ENCODE peak calls at places on chromosomes 11 and 22, in five cellular contexts. One of them, this sample, is unnamed.

GRCh38 chr22:21970037-21970799 is 12.4 kb downstream of the TOP3B start:
- DNase-seq in hepatocyte: no peak
- DNase-seq in SK-N-SH: no peak
- DNase-seq in OCI-LY7: no peak
- DNase-seq in neural progenitor cell: no peak
- DNase-seq in this sample: no peak

GRCh38 chr11:64813826-64814225 is 3.5 kb upstream of the MEN1 start:
- DNase-seq in hepatocyte: no peak
- DNase-seq in SK-N-SH: no peak
- DNase-seq in OCI-LY7: no peak
- DNase-seq in neural progenitor cell: no peak
- DNase-seq in this sample: no peak

GRCh38 chr11:120121914-120122473 is 15.9 kb downstream of the TRIM29 start:
- DNase-seq in hepatocyte: peak
- DNase-seq in SK-N-SH: no peak
- DNase-seq in OCI-LY7: no peak
- DNase-seq in neural progenitor cell: peak
- DNase-seq in this sample: no peak

GRCh38 chr22:25875461-25875860 is 133.5 kb downstream of the MYO18B start:
- DNase-seq in hepatocyte: no peak
- DNase-seq in SK-N-SH: no peak
- DNase-seq in OCI-LY7: no peak
- DNase-seq in neural progenitor cell: no peak
- DNase-seq in this sample: no peak

GRCh38 chr22:20744456-20744855 is 29.5 kb upstream of the SERPIND1 start:
- DNase-seq in hepatocyte: no peak
- DNase-seq in SK-N-SH: no peak
- DNase-seq in OCI-LY7: no peak
- DNase-seq in neural progenitor cell: no peak
- DNase-seq in this sample: no peak

GRCh38 chr22:37940698-37941376 is 12.6 kb downstream of the C22orf23 start:
- DNase-seq in hepatocyte: peak
- DNase-seq in SK-N-SH: no peak
- DNase-seq in OCI-LY7: no peak
- DNase-seq in neural progenitor cell: no peak
- DNase-seq in this sample: peak

GRCh38 chr11:66050581-66051231 is 1.5 kb upstream of the SF3B2 start:
- DNase-seq in hepatocyte: no peak
- DNase-seq in SK-N-SH: peak
- DNase-seq in OCI-LY7: no peak
- DNase-seq in neural progenitor cell: no peak
- DNase-seq in this sample: peak

GRCh38 chr11:8908099-8908498 is 2.9 kb upstream of the AKIP1 start:
- DNase-seq in hepatocyte: no peak
- DNase-seq in SK-N-SH: no peak
- DNase-seq in OCI-LY7: no peak
- DNase-seq in neural progenitor cell: no peak
- DNase-seq in this sample: no peak

GRCh38 chr11:64629796-64630562 is 39.0 kb downstream of the SLC22A12 start:
- DNase-seq in hepatocyte: peak
- DNase-seq in SK-N-SH: peak
- DNase-seq in OCI-LY7: no peak
- DNase-seq in neural progenitor cell: peak
- DNase-seq in this sample: peak

GRCh38 chr11:75776546-75776945 is 8.0 kb downstream of the DGAT2 start:
- DNase-seq in hepatocyte: no peak
- DNase-seq in SK-N-SH: no peak
- DNase-seq in OCI-LY7: no peak
- DNase-seq in neural progenitor cell: no peak
- DNase-seq in this sample: no peak

GRCh38 chr22:21819183-21819770 is 48.2 kb downstream of the MAPK1 start:
- DNase-seq in hepatocyte: no peak
- DNase-seq in SK-N-SH: no peak
- DNase-seq in OCI-LY7: no peak
- DNase-seq in neural progenitor cell: no peak
- DNase-seq in this sample: peak

GRCh38 chr11:41943671-41944070 is 484.2 kb upstream of the LRRC4C start:
- DNase-seq in hepatocyte: no peak
- DNase-seq in SK-N-SH: no peak
- DNase-seq in OCI-LY7: no peak
- DNase-seq in neural progenitor cell: no peak
- DNase-seq in this sample: no peak

GRCh38 chr11:17609536-17610401 is 62.7 kb downstream of the OTOG start:
- DNase-seq in hepatocyte: no peak
- DNase-seq in SK-N-SH: peak
- DNase-seq in OCI-LY7: no peak
- DNase-seq in neural progenitor cell: no peak
- DNase-seq in this sample: no peak

GRCh38 chr11:3996651-3997050 is 97.9 kb upstream of the RRM1 start:
- DNase-seq in hepatocyte: no peak
- DNase-seq in SK-N-SH: no peak
- DNase-seq in OCI-LY7: no peak
- DNase-seq in neural progenitor cell: no peak
- DNase-seq in this sample: no peak

GRCh38 chr11:12372111-12372510 is 5.3 kb upstream of the PARVA start:
- DNase-seq in hepatocyte: no peak
- DNase-seq in SK-N-SH: no peak
- DNase-seq in OCI-LY7: no peak
- DNase-seq in neural progenitor cell: no peak
- DNase-seq in this sample: no peak

GRCh38 chr11:35892166-35892565 is 51.7 kb upstream of the LDLRAD3 start:
- DNase-seq in hepatocyte: no peak
- DNase-seq in SK-N-SH: no peak
- DNase-seq in OCI-LY7: no peak
- DNase-seq in neural progenitor cell: no peak
- DNase-seq in this sample: no peak

GRCh38 chr22:30169002-30169401 is 77.6 kb downstream of the LIF start:
- DNase-seq in hepatocyte: no peak
- DNase-seq in SK-N-SH: no peak
- DNase-seq in OCI-LY7: no peak
- DNase-seq in neural progenitor cell: no peak
- DNase-seq in this sample: no peak

GRCh38 chr11:72844356-72844755 is 30.1 kb downstream of the ATG16L2 start:
- DNase-seq in hepatocyte: peak
- DNase-seq in SK-N-SH: no peak
- DNase-seq in OCI-LY7: no peak
- DNase-seq in neural progenitor cell: no peak
- DNase-seq in this sample: no peak

GRCh38 chr11:125056931-125057330 is 6.2 kb upstream of the SLC37A2 start:
- DNase-seq in hepatocyte: no peak
- DNase-seq in SK-N-SH: no peak
- DNase-seq in OCI-LY7: no peak
- DNase-seq in neural progenitor cell: no peak
- DNase-seq in this sample: no peak

GRCh38 chr11:330694-331314 is 10.1 kb upstream of the IFITM3 start:
- DNase-seq in hepatocyte: no peak
- DNase-seq in SK-N-SH: no peak
- DNase-seq in OCI-LY7: peak
- DNase-seq in neural progenitor cell: no peak
- DNase-seq in this sample: no peak
- TF ChIP-seq EZH2phosphoT487 in hepatocyte: no peak
- TF ChIP-seq EZH2phosphoT487 in SK-N-SH: no peak
- TF ChIP-seq EZH2phosphoT487 in OCI-LY7: no peak
- TF ChIP-seq EZH2phosphoT487 in neural progenitor cell: no peak
- TF ChIP-seq EZH2phosphoT487 in this sample: no peak

DNA sequence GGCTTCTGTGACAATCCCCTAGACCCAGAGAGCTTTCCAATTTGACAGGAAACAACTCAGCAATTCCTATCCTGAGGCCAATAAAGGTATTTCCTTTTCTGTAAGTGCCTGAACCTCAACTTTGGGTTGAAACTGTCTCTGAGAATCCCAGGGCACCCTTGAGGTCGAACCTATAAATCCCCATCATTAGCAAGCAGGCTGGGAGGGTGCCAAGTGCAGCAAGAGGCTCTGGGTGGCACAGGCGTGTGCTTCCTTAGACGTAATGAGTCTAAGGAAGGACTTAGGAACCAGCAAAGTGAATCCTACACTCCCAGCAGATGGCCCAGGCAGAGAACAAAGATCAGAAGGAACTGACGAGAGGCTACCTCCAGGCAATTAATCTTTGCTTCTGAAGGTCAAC is 234.2 kb upstream of the NARS2 start:
- DNase-seq in hepatocyte: no peak
- DNase-seq in SK-N-SH: no peak
- DNase-seq in OCI-LY7: no peak
- DNase-seq in neural progenitor cell: no peak
- DNase-seq in this sample: no peak
- TF ChIP-seq CTCF in hepatocyte: no peak
- TF ChIP-seq CTCF in SK-N-SH: no peak
- TF ChIP-seq CTCF in OCI-LY7: no peak
- TF ChIP-seq CTCF in neural progenitor cell: no peak
- TF ChIP-seq CTCF in this sample: no peak

DNA sequence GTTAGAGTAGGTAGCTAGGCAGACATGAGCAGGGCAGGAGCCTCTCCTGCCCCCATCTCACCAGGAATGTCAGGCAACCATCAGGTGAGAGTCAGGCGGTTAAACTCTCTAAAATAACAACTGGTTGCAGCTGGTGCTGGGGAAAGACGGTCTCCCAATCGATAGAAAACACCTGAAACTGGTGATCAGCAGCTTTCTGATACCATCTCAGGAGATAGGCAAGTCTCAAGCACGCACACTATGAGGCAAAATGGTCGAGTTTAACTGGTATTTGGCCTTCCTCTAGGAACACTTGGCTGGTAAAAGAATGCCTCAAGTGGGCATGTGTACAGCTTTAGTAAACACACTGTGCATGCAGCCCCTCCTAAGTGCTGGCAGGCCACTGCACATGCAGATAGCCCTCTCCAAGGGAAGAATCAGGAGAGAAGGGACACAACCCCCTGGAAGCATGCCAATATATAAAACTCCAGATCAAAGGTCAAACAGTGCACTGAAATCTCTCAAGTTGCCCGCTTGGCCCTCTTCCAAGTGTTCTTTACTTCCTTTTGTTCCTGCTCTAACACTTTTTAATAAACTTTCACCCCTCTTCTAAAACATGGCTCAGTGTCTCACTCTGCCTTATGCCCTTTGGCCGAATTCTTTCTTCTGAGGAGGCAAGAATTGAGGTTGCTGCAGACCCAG is 88.7 kb downstream of the USP35 start:
- DNase-seq in hepatocyte: peak
- DNase-seq in SK-N-SH: no peak
- DNase-seq in OCI-LY7: no peak
- DNase-seq in neural progenitor cell: no peak
- DNase-seq in this sample: no peak
- TF ChIP-seq EZH2phosphoT487 in hepatocyte: no peak
- TF ChIP-seq EZH2phosphoT487 in SK-N-SH: no peak
- TF ChIP-seq EZH2phosphoT487 in OCI-LY7: no peak
- TF ChIP-seq EZH2phosphoT487 in neural progenitor cell: no peak
- TF ChIP-seq EZH2phosphoT487 in this sample: no peak

GRCh38 chr11:2107521-2107920 is 31.7 kb downstream of the IGF2 start:
- DNase-seq in hepatocyte: no peak
- DNase-seq in SK-N-SH: no peak
- DNase-seq in OCI-LY7: no peak
- DNase-seq in neural progenitor cell: no peak
- DNase-seq in this sample: no peak

GRCh38 chr11:2110521-2110920 is 28.7 kb downstream of the IGF2 start:
- DNase-seq in hepatocyte: no peak
- DNase-seq in SK-N-SH: no peak
- DNase-seq in OCI-LY7: no peak
- DNase-seq in neural progenitor cell: no peak
- DNase-seq in this sample: no peak

GRCh38 chr11:2107941-2108630 is 31.1 kb downstream of the IGF2 start:
- DNase-seq in hepatocyte: no peak
- DNase-seq in SK-N-SH: no peak
- DNase-seq in OCI-LY7: no peak
- DNase-seq in neural progenitor cell: no peak
- DNase-seq in this sample: no peak

GRCh38 chr11:2108675-2109481 is 30.3 kb downstream of the IGF2 start:
- DNase-seq in hepatocyte: no peak
- DNase-seq in SK-N-SH: no peak
- DNase-seq in OCI-LY7: no peak
- DNase-seq in neural progenitor cell: no peak
- DNase-seq in this sample: no peak

DNA sequence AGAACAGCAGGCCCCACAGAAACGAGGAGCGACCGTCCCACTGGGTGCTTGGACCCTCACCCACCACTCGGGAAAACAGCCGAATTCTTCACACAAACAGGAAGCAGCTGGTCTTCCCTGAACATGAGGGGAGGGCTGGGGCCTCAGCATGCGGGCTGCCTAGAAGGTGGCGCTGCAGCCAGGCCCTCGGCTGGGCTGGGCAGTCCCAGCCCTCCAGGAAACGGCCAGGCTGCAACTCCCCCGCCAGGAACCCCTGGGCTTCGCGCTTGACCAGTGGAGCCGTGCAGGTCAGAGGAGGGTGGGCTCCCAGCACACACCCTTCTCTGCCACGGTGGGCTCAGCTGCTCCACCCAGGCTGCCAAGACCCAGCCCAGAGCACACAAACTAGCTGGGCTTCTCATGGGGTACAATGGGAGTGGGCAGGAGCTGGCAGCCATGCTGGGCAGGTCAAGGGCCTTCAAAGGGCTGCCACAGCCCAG is 29.6 kb downstream of the IGF2 start:
- DNase-seq in hepatocyte: no peak
- DNase-seq in SK-N-SH: peak
- DNase-seq in OCI-LY7: peak
- DNase-seq in neural progenitor cell: no peak
- DNase-seq in this sample: peak
- TF ChIP-seq CTCF in hepatocyte: no peak
- TF ChIP-seq CTCF in SK-N-SH: no peak
- TF ChIP-seq CTCF in OCI-LY7: no peak
- TF ChIP-seq CTCF in neural progenitor cell: no peak
- TF ChIP-seq CTCF in this sample: no peak

GRCh38 chr11:130145975-130146776 is 13.4 kb upstream of the ST14 start:
- DNase-seq in hepatocyte: peak
- DNase-seq in SK-N-SH: no peak
- DNase-seq in OCI-LY7: no peak
- DNase-seq in neural progenitor cell: no peak
- DNase-seq in this sample: peak
- TF ChIP-seq EZH2phosphoT487 in hepatocyte: no peak
- TF ChIP-seq EZH2phosphoT487 in SK-N-SH: no peak
- TF ChIP-seq EZH2phosphoT487 in OCI-LY7: no peak
- TF ChIP-seq EZH2phosphoT487 in neural progenitor cell: no peak
- TF ChIP-seq EZH2phosphoT487 in this sample: no peak

GRCh38 chr11:2266586-2267305 is 3.6 kb downstream of the ASCL2 start:
- DNase-seq in hepatocyte: no peak
- DNase-seq in SK-N-SH: no peak
- DNase-seq in OCI-LY7: no peak
- DNase-seq in neural progenitor cell: no peak
- DNase-seq in this sample: no peak
- TF ChIP-seq CTCF in hepatocyte: no peak
- TF ChIP-seq CTCF in SK-N-SH: no peak
- TF ChIP-seq CTCF in OCI-LY7: no peak
- TF ChIP-seq CTCF in neural progenitor cell: no peak
- TF ChIP-seq CTCF in this sample: no peak

GRCh38 chr11:79371152-79371551 is 69.7 kb downstream of the TENM4 start:
- DNase-seq in hepatocyte: no peak
- DNase-seq in SK-N-SH: no peak
- DNase-seq in OCI-LY7: no peak
- DNase-seq in neural progenitor cell: no peak
- DNase-seq in this sample: peak
- TF ChIP-seq EZH2phosphoT487 in hepatocyte: no peak
- TF ChIP-seq EZH2phosphoT487 in SK-N-SH: no peak
- TF ChIP-seq EZH2phosphoT487 in OCI-LY7: no peak
- TF ChIP-seq EZH2phosphoT487 in neural progenitor cell: no peak
- TF ChIP-seq EZH2phosphoT487 in this sample: no peak

This sample was measured in GM23338.